ENCODE peak calls at places on chromosome 10, in ten cellular contexts. H is SJSA1; T is WTC11; L is sciatic nerve; N is GM19239; I is stimulated activated effector memory CD8-positive, alpha-beta T cell treated with anti-CD3 and anti-CD28 coated beads, Interleukin-12 subunit alpha, Interleukin-12 subunit beta, amount 100 ng/mL, for 72 hours; U is coronary artery; O is heart right ventricle; S is NCI-H2171; X is right cardiac atrium. R is an unnamed sample.

GRCh38 chr10:132876967-132877366 is 65.4 kb downstream of the CFAP46 start:
- DNase-seq in O (no peak), U (no peak), H (peak; percentile 37), I (no peak), L (peak; percentile 37), S (no peak), N (no peak), X (no peak), T (peak; percentile 6), R (no peak)

GRCh38 chr10:118799779-118800178 is 45.0 kb upstream of the CACUL1 start:
- DNase-seq in L (no peak), T (no peak), N (no peak), H (no peak), I (no peak), S (no peak), U (no peak), X (no peak), O (no peak), R (peak; percentile 62)

GRCh38 chr10:31652038-31652437 is 276.6 kb downstream of the ARHGAP12 start:
- DNase-seq in N (no peak), U (no peak), L (no peak), I (no peak), H (no peak), O (no peak), T (no peak), S (no peak), X (no peak), R (no peak)

GRCh38 chr10:17200035-17200884 is 1.2 kb downstream of the TRDMT1 start:
- DNase-seq in T (no peak), N (no peak), I (no peak), L (no peak), O (no peak), H (no peak), U (no peak), S (no peak), X (no peak), R (peak; percentile 42)

GRCh38 chr10:60821661-60822060 is 43.4 kb downstream of the CDK1 start:
- DNase-seq in U (no peak), S (no peak), H (no peak), X (no peak), O (no peak), T (no peak), I (no peak), N (no peak), L (no peak), R (no peak)

GRCh38 chr10:132676193-132676891 is 109.6 kb downstream of the NKX6-2 start:
- DNase-seq in T (peak; percentile 8), I (no peak), O (no peak), S (no peak), L (peak; percentile 38), X (peak; percentile 24), U (peak; percentile 41), H (peak; percentile 41), N (no peak), R (no peak)

GRCh38 chr10:69769395-69769989 is 32.2 kb upstream of the COL13A1 start:
- DNase-seq in I (no peak), N (no peak), U (peak; percentile 81), O (no peak), S (no peak), X (peak; percentile 79), T (peak; percentile 64), L (no peak), H (peak; percentile 94), R (peak; percentile 93)

GRCh38 chr10:128537888-128538287 is 411.7 kb upstream of the MKI67 start:
- DNase-seq in U (peak; percentile 8), T (no peak), H (no peak), X (no peak), L (no peak), N (no peak), I (no peak), O (no peak), S (no peak), R (no peak)

GRCh38 chr10:72525277-72525676 is 100.6 kb downstream of the MICU1 start:
- DNase-seq in N (no peak), U (no peak), H (no peak), X (no peak), T (no peak), S (no peak), O (no peak), I (no peak), L (no peak), R (peak; percentile 34)

GRCh38 chr10:34339816-34340553 is 475.1 kb downstream of the PARD3 start:
- DNase-seq in T (no peak), X (no peak), U (no peak), L (no peak), S (no peak), H (no peak), I (no peak), O (no peak), N (no peak), R (no peak)

GRCh38 chr10:11608159-11608966 is 3.1 kb downstream of the USP6NL start:
- DNase-seq in T (no peak), X (no peak), S (no peak), L (no peak), I (no peak), N (no peak), U (no peak), O (no peak), H (no peak), R (no peak)

GRCh38 chr10:25808372-25808771 is 125.7 kb upstream of the MYO3A start:
- DNase-seq in T (no peak), N (no peak), H (no peak), X (no peak), I (no peak), O (no peak), S (no peak), L (no peak), U (no peak), R (no peak)